ENCODE peak calls at places on chromosomes 16 and 17, in four cellular contexts. One of them, this sample, is unnamed.

GRCh38 chr17:32285770-32286517 is 20.3 kb downstream of the RHBDL3 start:
- DNase-seq in HepG2: no peak
- DNase-seq in H1: no peak
- DNase-seq in GM12878: no peak
- DNase-seq in this sample: no peak

GRCh38 chr17:64164592-64165285 is 34.8 kb upstream of the ERN1 start:
- DNase-seq in HepG2: no peak
- DNase-seq in H1: no peak
- DNase-seq in GM12878: no peak
- DNase-seq in this sample: no peak

GRCh38 chr17:32007463-32008298 is 498 bp downstream of the LRRC37B start:
- DNase-seq in HepG2: no peak
- DNase-seq in GM12878: no peak
- DNase-seq in H1: peak
- DNase-seq in this sample: peak

GRCh38 chr16:67547423-67548264 is 14.7 kb upstream of the CTCF start:
- DNase-seq in GM12878: no peak
- DNase-seq in H1: no peak
- DNase-seq in HepG2: no peak
- DNase-seq in this sample: no peak

GRCh38 chr16:901715-902601 is 68.8 kb downstream of the LMF1 start:
- DNase-seq in H1: no peak
- DNase-seq in GM12878: no peak
- DNase-seq in HepG2: no peak
- DNase-seq in this sample: no peak

GRCh38 chr16:57646388-57647039 is 18.1 kb downstream of the ADGRG1 start:
- DNase-seq in HepG2: no peak
- DNase-seq in H1: no peak
- DNase-seq in GM12878: no peak
- DNase-seq in this sample: no peak

GRCh38 chr16:47143677-47144558 is at the start of gene NETO2:
- DNase-seq in H1: no peak
- DNase-seq in GM12878: no peak
- DNase-seq in HepG2: peak
- DNase-seq in this sample: peak

GRCh38 chr17:42389135-42389417 is 834 bp upstream of the STAT3 start:
- DNase-seq in GM12878: no peak
- DNase-seq in HepG2: no peak
- DNase-seq in H1: no peak
- DNase-seq in this sample: no peak

GRCh38 chr17:57084361-57084801 is 665 bp upstream of the AKAP1 start:
- DNase-seq in GM12878: no peak
- DNase-seq in H1: no peak
- DNase-seq in HepG2: no peak
- DNase-seq in this sample: no peak

DNA sequence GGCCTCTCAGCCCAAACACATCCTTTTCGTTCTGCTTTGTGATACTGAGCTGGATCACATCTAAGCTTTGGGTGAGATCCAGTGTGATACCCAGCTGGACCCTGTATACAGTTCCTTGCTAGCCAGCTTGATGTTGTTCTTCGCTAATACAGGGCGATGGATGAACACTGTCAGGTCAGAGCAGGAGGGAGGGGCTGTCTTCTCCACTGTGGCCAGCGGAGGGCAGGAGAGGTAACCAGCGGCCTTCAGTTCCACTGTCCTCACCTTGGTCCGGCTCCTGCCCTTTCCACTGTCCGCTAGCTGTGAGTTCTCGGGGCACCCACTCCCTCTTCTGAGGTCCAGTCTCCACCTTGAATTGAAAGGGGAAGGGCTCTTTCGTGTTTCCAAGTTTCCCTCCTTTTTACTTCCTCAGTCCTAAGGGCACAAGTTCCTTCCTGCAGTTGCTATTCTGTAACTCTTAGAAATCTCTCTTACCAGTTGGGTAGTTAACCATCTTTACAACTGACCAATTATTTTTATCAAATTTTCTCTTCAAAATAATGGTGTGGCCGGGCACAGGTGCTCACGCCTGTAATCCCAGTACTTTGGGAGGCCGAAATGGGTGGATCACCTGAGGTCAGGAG is 3.0 kb upstream of the ZNF213 start:
- DNase-seq in GM12878: no peak
- DNase-seq in H1: no peak
- DNase-seq in HepG2: peak
- DNase-seq in this sample: peak
- TF ChIP-seq POLR2AphosphoS5 in GM12878: no peak
- TF ChIP-seq POLR2AphosphoS5 in H1: peak
- TF ChIP-seq POLR2AphosphoS5 in HepG2: no peak
- TF ChIP-seq POLR2AphosphoS5 in this sample: no peak

GRCh38 chr17:68707032-68707431 is 105.9 kb upstream of the FAM20A start:
- DNase-seq in GM12878: no peak
- DNase-seq in HepG2: no peak
- DNase-seq in H1: no peak
- DNase-seq in this sample: no peak
- TF ChIP-seq TAF1 in GM12878: no peak
- TF ChIP-seq TAF1 in HepG2: no peak
- TF ChIP-seq TAF1 in H1: no peak
- TF ChIP-seq TAF1 in this sample: no peak

DNA sequence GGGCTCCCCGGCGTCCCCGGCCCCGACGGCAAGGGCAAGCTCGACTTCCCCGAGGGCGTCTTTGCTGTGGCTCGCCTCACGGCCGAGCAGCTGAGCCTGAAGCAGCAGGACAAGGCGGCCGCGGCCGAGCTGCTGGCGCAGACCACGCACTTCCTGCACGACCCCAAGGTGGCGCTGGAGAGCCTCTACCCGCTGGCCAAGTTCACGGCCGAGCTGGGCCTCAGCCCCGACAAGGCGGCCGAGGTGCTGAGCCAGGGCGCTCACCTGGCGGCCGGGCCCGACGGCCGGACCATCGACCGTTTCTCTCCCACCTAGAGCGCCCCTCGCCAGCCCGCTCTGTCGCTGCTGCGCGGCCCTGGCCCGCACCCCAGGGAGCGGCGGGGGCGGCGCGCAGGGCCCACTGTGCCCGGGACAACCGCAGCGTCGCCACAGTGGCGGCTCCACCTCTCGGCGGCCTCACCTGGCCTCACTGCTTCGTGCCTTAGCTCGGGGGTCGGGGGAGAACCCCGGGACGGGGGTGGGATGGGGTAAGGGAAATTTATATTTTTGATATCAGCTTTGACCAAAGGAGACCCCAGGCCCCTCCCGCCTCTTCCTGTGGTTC is 3.7 kb downstream of the HIC1 start:
- DNase-seq in HepG2: no peak
- DNase-seq in H1: no peak
- DNase-seq in GM12878: no peak
- DNase-seq in this sample: peak
- TF ChIP-seq POLR2AphosphoS5 in HepG2: no peak
- TF ChIP-seq POLR2AphosphoS5 in H1: no peak
- TF ChIP-seq POLR2AphosphoS5 in GM12878: peak
- TF ChIP-seq POLR2AphosphoS5 in this sample: no peak

GRCh38 chr17:60435244-60436170 is 13.2 kb downstream of the CHCT1 start:
- DNase-seq in H1: no peak
- DNase-seq in HepG2: peak
- DNase-seq in GM12878: peak
- DNase-seq in this sample: peak
- TF ChIP-seq TAF1 in H1: no peak
- TF ChIP-seq TAF1 in HepG2: no peak
- TF ChIP-seq TAF1 in GM12878: no peak
- TF ChIP-seq TAF1 in this sample: no peak